ENCODE peak calls at places on chromosome 18, in six cellular contexts. J is CD8-positive, alpha-beta T cell; K is body of pancreas; G is BJ; B is astrocyte of the spinal cord; N is glutamatergic neuron. Y is an unnamed sample.

GRCh38 chr18:45521151-45521550 is 94.1 kb upstream of the SLC14A2 start:
- DNase-seq in J (no peak), K (no peak), G (peak), B (peak), N (no peak), Y (no peak)

GRCh38 chr18:67139899-67140298 is 376.6 kb downstream of the DSEL start:
- DNase-seq in J (no peak), K (no peak), G (no peak), B (no peak), N (no peak), Y (no peak)

GRCh38 chr18:55868909-55869308 is 280.9 kb upstream of the TCF4 start:
- DNase-seq in J (no peak), K (no peak), G (no peak), B (peak), N (no peak), Y (no peak)

GRCh38 chr18:48693625-48694262 is 154.9 kb downstream of the CTIF start:
- DNase-seq in J (no peak), K (no peak), G (no peak), B (peak), N (no peak), Y (no peak)

GRCh38 chr18:48785686-48786470 is 164.9 kb downstream of the SMAD7 start:
- DNase-seq in J (no peak), K (no peak), G (no peak), B (no peak), N (peak), Y (no peak)

GRCh38 chr18:49597556-49597955 is 35.7 kb downstream of the LIPG start:
- DNase-seq in J (no peak), K (no peak), G (no peak), B (no peak), N (no peak), Y (no peak)

GRCh38 chr18:29644276-29644675 is 1398.3 kb downstream of the DSC3 start:
- DNase-seq in J (no peak), K (no peak), G (peak), B (peak), N (no peak), Y (no peak)

GRCh38 chr18:74457043-74457742 is at the start of gene DIPK1C:
- DNase-seq in J (no peak), K (no peak), G (no peak), B (peak), N (peak), Y (no peak)

GRCh38 chr18:31380912-31381311 is 4.3 kb downstream of the DSG4 start:
- DNase-seq in J (no peak), K (no peak), G (no peak), B (no peak), N (no peak), Y (no peak)

GRCh38 chr18:12934454-12935071 is 13.2 kb upstream of the SEH1L start:
- DNase-seq in J (peak), K (peak), G (peak), B (peak), N (peak), Y (peak)

GRCh38 chr18:79580481-79581171 is 99.0 kb upstream of the CTDP1 start:
- DNase-seq in J (no peak), K (no peak), G (no peak), B (no peak), N (no peak), Y (no peak)

DNA sequence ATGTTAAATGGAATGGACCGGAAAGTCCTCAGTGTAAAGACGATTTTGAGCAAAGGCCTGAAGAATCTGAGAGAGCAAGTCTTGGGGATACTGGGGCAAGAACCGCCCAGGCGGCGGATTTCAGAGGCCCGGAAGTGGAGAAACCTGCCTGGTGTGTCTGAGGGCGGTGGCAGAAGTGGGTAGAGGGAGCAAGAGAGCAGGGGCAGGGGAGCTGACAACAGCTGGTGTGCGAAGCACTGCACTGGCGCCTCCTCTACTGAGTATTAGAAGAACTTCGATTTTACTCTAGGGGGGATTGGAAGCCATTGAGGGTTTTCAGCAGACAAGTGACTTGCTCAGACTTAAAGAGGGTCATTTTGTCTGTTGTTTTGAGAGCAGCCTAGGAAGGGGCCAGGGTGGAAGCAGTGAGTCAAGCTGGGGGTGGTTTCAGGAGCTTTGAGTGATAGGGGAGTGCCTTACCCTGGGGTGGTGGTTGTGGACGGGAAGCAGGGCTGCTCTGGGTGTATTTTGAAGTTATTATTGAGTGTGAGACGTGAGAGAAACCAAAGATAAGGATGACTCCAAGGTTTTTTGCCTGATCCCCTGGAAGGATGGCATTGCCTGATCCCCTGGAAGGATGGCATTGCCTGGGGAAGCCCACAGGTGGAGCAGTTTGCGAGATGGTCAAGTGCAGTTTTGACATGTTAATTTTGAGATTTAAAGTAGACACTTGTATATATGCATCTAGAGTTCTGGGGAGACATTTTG is 52.5 kb downstream of the ZNF236 start:
- DNase-seq in J (no peak), K (no peak), G (no peak), B (no peak), N (no peak), Y (no peak)
- TF ChIP-seq CTCF in J (no peak), K (no peak), G (no peak), B (no peak), N (no peak), Y (no peak)

GRCh38 chr18:2180586-2180985 is 390.7 kb downstream of the METTL4 start:
- DNase-seq in J (no peak), K (no peak), G (no peak), B (no peak), N (no peak), Y (no peak)
- TF ChIP-seq CTCF in J (no peak), K (no peak), G (no peak), B (no peak), N (no peak), Y (no peak)

GRCh38 chr18:3118195-3119010 is 101.4 kb downstream of the MYOM1 start:
- DNase-seq in J (no peak), K (no peak), G (no peak), B (no peak), N (no peak), Y (no peak)

GRCh38 chr18:3120356-3120755 is 99.4 kb downstream of the MYOM1 start:
- DNase-seq in J (no peak), K (no peak), G (no peak), B (no peak), N (no peak), Y (no peak)

GRCh38 chr18:3122851-3123250 is 96.9 kb downstream of the MYOM1 start:
- DNase-seq in J (no peak), K (no peak), G (no peak), B (no peak), N (no peak), Y (no peak)

GRCh38 chr18:3119401-3120323 is 100.1 kb downstream of the MYOM1 start:
- DNase-seq in J (no peak), K (no peak), G (no peak), B (no peak), N (no peak), Y (no peak)

GRCh38 chr18:3121256-3121655 is 98.5 kb downstream of the MYOM1 start:
- DNase-seq in J (no peak), K (no peak), G (no peak), B (no peak), N (no peak), Y (no peak)
- TF ChIP-seq CTCF in J (no peak), K (no peak), G (no peak), B (no peak), N (no peak), Y (no peak)

GRCh38 chr18:24232814-24233213 is 94.0 kb downstream of the CABYR start:
- DNase-seq in J (no peak), K (no peak), G (no peak), B (no peak), N (no peak), Y (no peak)

GRCh38 chr18:24231773-24232735 is 93.2 kb downstream of the CABYR start:
- DNase-seq in J (no peak), K (no peak), G (no peak), B (peak), N (no peak), Y (no peak)

GRCh38 chr18:24228661-24229053 is 89.8 kb downstream of the CABYR start:
- DNase-seq in J (no peak), K (no peak), G (no peak), B (no peak), N (no peak), Y (no peak)

GRCh38 chr18:24230766-24231165 is 91.9 kb downstream of the CABYR start:
- DNase-seq in J (no peak), K (no peak), G (no peak), B (no peak), N (no peak), Y (no peak)

DNA sequence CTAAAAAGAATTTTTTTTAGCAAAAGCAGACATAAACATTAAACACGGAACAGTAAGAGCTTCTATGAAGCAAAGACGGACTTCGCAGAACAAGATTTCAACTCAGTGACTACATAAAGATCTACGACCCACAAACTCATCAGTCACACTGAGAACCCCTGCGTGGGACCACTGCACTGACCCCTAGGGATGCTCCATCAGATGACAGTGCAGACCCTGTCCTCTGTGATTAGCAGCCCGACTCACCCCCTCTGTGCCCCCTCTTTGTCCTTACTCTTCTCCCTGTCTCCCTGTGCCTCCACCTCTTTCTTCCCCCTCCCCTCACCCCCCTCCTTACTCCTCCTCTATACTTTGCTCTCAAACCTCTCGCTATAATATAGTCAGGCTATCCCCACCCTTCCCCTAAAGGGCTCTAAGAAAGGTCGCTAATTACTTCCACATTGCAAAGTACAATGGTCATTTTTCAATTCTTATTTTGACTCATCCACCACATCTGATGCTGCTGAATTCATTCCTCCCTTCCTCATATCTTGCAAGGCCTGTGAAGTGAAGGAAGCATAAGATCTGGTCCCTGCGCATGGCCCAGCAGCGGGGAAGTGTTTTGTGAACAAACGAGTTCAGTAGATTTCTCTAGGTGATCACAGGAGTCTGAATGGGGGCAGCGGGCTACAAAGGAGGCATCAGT is 89.3 kb downstream of the CABYR start:
- DNase-seq in J (no peak), K (no peak), G (no peak), B (peak), N (no peak), Y (no peak)
- TF ChIP-seq CTCF in J (no peak), K (no peak), G (no peak), B (no peak), N (no peak), Y (no peak)

GRCh38 chr18:54604211-54604610 is 13.2 kb downstream of the DYNAP start:
- DNase-seq in J (no peak), K (no peak), G (no peak), B (no peak), N (no peak), Y (no peak)

GRCh38 chr18:54608008-54608642 is 17.1 kb downstream of the DYNAP start:
- DNase-seq in J (no peak), K (no peak), G (no peak), B (peak), N (no peak), Y (no peak)

GRCh38 chr18:54607213-54607934 is 16.3 kb downstream of the DYNAP start:
- DNase-seq in J (no peak), K (peak), G (no peak), B (peak), N (no peak), Y (no peak)

GRCh38 chr18:54611819-54612218 is 20.8 kb downstream of the DYNAP start:
- DNase-seq in J (no peak), K (no peak), G (no peak), B (no peak), N (no peak), Y (no peak)

DNA sequence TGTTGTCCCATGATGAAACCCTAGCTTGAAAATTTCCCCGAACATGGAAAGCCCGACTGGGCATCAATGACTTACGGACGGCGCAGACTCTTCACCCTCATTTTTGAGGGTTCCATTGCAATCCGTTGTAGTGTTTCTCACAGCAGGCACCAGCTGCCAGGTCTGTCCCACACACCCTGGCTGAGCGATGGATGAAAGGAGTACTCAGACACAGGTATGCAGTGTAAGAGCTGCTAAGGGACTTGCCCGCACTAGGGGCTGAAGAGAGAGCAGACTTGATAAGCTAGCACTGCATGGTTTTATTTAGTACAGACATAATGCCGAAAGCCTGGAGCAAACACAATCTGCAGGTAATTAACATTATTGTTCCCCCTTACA is 15.8 kb downstream of the DYNAP start:
- DNase-seq in J (no peak), K (peak), G (no peak), B (no peak), N (no peak), Y (no peak)
- TF ChIP-seq CTCF in J (no peak), K (no peak), G (no peak), B (no peak), N (no peak), Y (no peak)

GRCh38 chr18:58975296-58975695 is 110.6 kb downstream of the ZNF532 start:
- DNase-seq in J (no peak), K (no peak), G (no peak), B (no peak), N (no peak), Y (no peak)
- TF ChIP-seq CTCF in J (no peak), K (no peak), G (no peak), B (no peak), N (no peak), Y (no peak)

DNA sequence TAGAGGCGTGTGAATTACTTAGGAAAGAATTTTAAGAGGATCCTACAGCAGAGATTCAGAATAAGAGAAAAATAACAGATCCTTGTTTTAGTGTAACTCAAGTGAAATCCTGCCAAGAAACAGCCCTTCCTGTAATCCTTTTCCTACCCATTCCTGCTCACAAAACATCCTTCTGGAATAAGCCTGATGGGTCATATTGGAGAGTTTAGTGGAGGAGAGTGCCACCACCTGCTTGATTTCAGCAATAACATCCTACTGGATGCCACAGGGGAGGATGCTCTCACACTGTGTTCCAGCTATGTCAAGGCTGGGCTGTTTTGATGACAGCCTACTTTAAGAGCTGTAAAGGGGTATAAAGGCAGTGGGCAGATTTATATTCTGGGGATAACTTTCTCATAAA is 54.8 kb upstream of the CCDC178 start:
- DNase-seq in J (no peak), K (no peak), G (no peak), B (peak), N (peak), Y (peak)
- TF ChIP-seq CTCF in J (no peak), K (peak), G (no peak), B (peak), N (peak), Y (peak)

GRCh38 chr18:4125939-4126250 is 329.2 kb downstream of the DLGAP1 start:
- DNase-seq in J (no peak), K (no peak), G (no peak), B (no peak), N (no peak), Y (no peak)

GRCh38 chr18:4134691-4135090 is 320.4 kb downstream of the DLGAP1 start:
- DNase-seq in J (no peak), K (no peak), G (no peak), B (no peak), N (no peak), Y (no peak)

GRCh38 chr18:4125246-4125938 is 329.7 kb downstream of the DLGAP1 start:
- DNase-seq in J (no peak), K (no peak), G (no peak), B (peak), N (peak), Y (peak)

GRCh38 chr18:4126939-4127338 is 328.2 kb downstream of the DLGAP1 start:
- DNase-seq in J (no peak), K (no peak), G (no peak), B (no peak), N (no peak), Y (no peak)

GRCh38 chr18:4130734-4131719 is 324.1 kb downstream of the DLGAP1 start:
- DNase-seq in J (no peak), K (no peak), G (no peak), B (no peak), N (no peak), Y (no peak)
- TF ChIP-seq CTCF in J (no peak), K (no peak), G (no peak), B (no peak), N (peak), Y (no peak)